ENCODE peak calls at places on chromosomes 6 and 20, in ten cellular contexts. One of them, this sample, is unnamed.
A peak's percentile ranks its signal among the peaks of the same experiment; 100 is the strongest.

GRCh38 chr6:162615016-162615717 is 112.4 kb downstream of the PRKN start:
- DNase-seq in lower lobe of right lung: no peak
- DNase-seq in heart left ventricle: no peak
- DNase-seq in sigmoid colon: no peak
- DNase-seq in astrocyte: no peak
- DNase-seq in Panc1: no peak
- DNase-seq in esophagus squamous epithelium: no peak
- DNase-seq in body of pancreas: peak; percentile 29
- DNase-seq in adrenal gland: peak; percentile 74
- DNase-seq in neural progenitor cell: no peak
- DNase-seq in this sample: no peak

GRCh38 chr6:1321715-1322114 is 9.8 kb downstream of the FOXQ1 start:
- DNase-seq in lower lobe of right lung: no peak
- DNase-seq in heart left ventricle: no peak
- DNase-seq in sigmoid colon: no peak
- DNase-seq in astrocyte: no peak
- DNase-seq in Panc1: no peak
- DNase-seq in esophagus squamous epithelium: no peak
- DNase-seq in body of pancreas: no peak
- DNase-seq in adrenal gland: no peak
- DNase-seq in neural progenitor cell: no peak
- DNase-seq in this sample: no peak

GRCh38 chr6:128319946-128320345 is 200.5 kb downstream of the PTPRK start:
- DNase-seq in lower lobe of right lung: no peak
- DNase-seq in heart left ventricle: no peak
- DNase-seq in sigmoid colon: no peak
- DNase-seq in astrocyte: no peak
- DNase-seq in Panc1: no peak
- DNase-seq in esophagus squamous epithelium: no peak
- DNase-seq in body of pancreas: no peak
- DNase-seq in adrenal gland: no peak
- DNase-seq in neural progenitor cell: no peak
- DNase-seq in this sample: no peak

GRCh38 chr6:27940766-27941165 is 16.3 kb upstream of the OR2B6 start:
- DNase-seq in lower lobe of right lung: no peak
- DNase-seq in heart left ventricle: no peak
- DNase-seq in sigmoid colon: no peak
- DNase-seq in astrocyte: no peak
- DNase-seq in Panc1: no peak
- DNase-seq in esophagus squamous epithelium: no peak
- DNase-seq in body of pancreas: no peak
- DNase-seq in adrenal gland: no peak
- DNase-seq in neural progenitor cell: no peak
- DNase-seq in this sample: no peak

GRCh38 chr20:63441136-63441776 is 31.2 kb downstream of the KCNQ2 start:
- DNase-seq in lower lobe of right lung: no peak
- DNase-seq in heart left ventricle: no peak
- DNase-seq in sigmoid colon: no peak
- DNase-seq in astrocyte: no peak
- DNase-seq in Panc1: no peak
- DNase-seq in esophagus squamous epithelium: no peak
- DNase-seq in body of pancreas: no peak
- DNase-seq in adrenal gland: no peak
- DNase-seq in neural progenitor cell: no peak
- DNase-seq in this sample: no peak

GRCh38 chr20:21719592-21720214 is 14.2 kb downstream of the PAX1 start:
- DNase-seq in lower lobe of right lung: no peak
- DNase-seq in heart left ventricle: no peak
- DNase-seq in sigmoid colon: peak; percentile 82
- DNase-seq in astrocyte: peak; percentile 14
- DNase-seq in Panc1: peak; percentile 45
- DNase-seq in esophagus squamous epithelium: no peak
- DNase-seq in body of pancreas: peak; percentile 55
- DNase-seq in adrenal gland: peak; percentile 63
- DNase-seq in neural progenitor cell: peak; percentile 71
- DNase-seq in this sample: no peak

GRCh38 chr6:112571486-112571885 is 224.4 kb downstream of the RFPL4B start:
- DNase-seq in lower lobe of right lung: no peak
- DNase-seq in heart left ventricle: no peak
- DNase-seq in sigmoid colon: peak; percentile 80
- DNase-seq in astrocyte: peak; percentile 84
- DNase-seq in Panc1: no peak
- DNase-seq in esophagus squamous epithelium: no peak
- DNase-seq in body of pancreas: peak; percentile 35
- DNase-seq in adrenal gland: no peak
- DNase-seq in neural progenitor cell: no peak
- DNase-seq in this sample: no peak

GRCh38 chr6:163579880-163580295 is 165.4 kb downstream of the QKI start:
- DNase-seq in lower lobe of right lung: no peak
- DNase-seq in heart left ventricle: no peak
- DNase-seq in sigmoid colon: no peak
- DNase-seq in astrocyte: peak; percentile 26
- DNase-seq in Panc1: no peak
- DNase-seq in esophagus squamous epithelium: no peak
- DNase-seq in body of pancreas: peak; percentile 19
- DNase-seq in adrenal gland: no peak
- DNase-seq in neural progenitor cell: peak; percentile 39
- DNase-seq in this sample: no peak

GRCh38 chr20:330233-331149 is 5.1 kb downstream of the SOX12 start:
- DNase-seq in lower lobe of right lung: no peak
- DNase-seq in heart left ventricle: no peak
- DNase-seq in sigmoid colon: peak; percentile 78
- DNase-seq in astrocyte: peak; percentile 46
- DNase-seq in Panc1: no peak
- DNase-seq in esophagus squamous epithelium: no peak
- DNase-seq in body of pancreas: peak; percentile 58
- DNase-seq in adrenal gland: peak; percentile 63
- DNase-seq in neural progenitor cell: peak; percentile 87
- DNase-seq in this sample: no peak

GRCh38 chr20:12961725-12962124 is 47.0 kb upstream of the SPTLC3 start:
- DNase-seq in lower lobe of right lung: no peak
- DNase-seq in heart left ventricle: no peak
- DNase-seq in sigmoid colon: no peak
- DNase-seq in astrocyte: no peak
- DNase-seq in Panc1: no peak
- DNase-seq in esophagus squamous epithelium: no peak
- DNase-seq in body of pancreas: no peak
- DNase-seq in adrenal gland: no peak
- DNase-seq in neural progenitor cell: no peak
- DNase-seq in this sample: no peak

GRCh38 chr6:156960525-156960924 is 183.3 kb downstream of the ARID1B start:
- DNase-seq in lower lobe of right lung: no peak
- DNase-seq in heart left ventricle: no peak
- DNase-seq in sigmoid colon: no peak
- DNase-seq in astrocyte: no peak
- DNase-seq in Panc1: no peak
- DNase-seq in esophagus squamous epithelium: no peak
- DNase-seq in body of pancreas: no peak
- DNase-seq in adrenal gland: no peak
- DNase-seq in neural progenitor cell: no peak
- DNase-seq in this sample: no peak

GRCh38 chr6:54515013-54515412 is 206.8 kb downstream of the TINAG start:
- DNase-seq in lower lobe of right lung: no peak
- DNase-seq in heart left ventricle: no peak
- DNase-seq in sigmoid colon: no peak
- DNase-seq in astrocyte: peak; percentile 4
- DNase-seq in Panc1: no peak
- DNase-seq in esophagus squamous epithelium: no peak
- DNase-seq in body of pancreas: no peak
- DNase-seq in adrenal gland: no peak
- DNase-seq in neural progenitor cell: no peak
- DNase-seq in this sample: no peak

GRCh38 chr6:28742668-28743270 is 181.0 kb downstream of the TRIM27 start:
- DNase-seq in lower lobe of right lung: no peak
- DNase-seq in heart left ventricle: no peak
- DNase-seq in sigmoid colon: no peak
- DNase-seq in astrocyte: peak; percentile 30
- DNase-seq in Panc1: no peak
- DNase-seq in esophagus squamous epithelium: no peak
- DNase-seq in body of pancreas: no peak
- DNase-seq in adrenal gland: no peak
- DNase-seq in neural progenitor cell: peak; percentile 72
- DNase-seq in this sample: no peak

GRCh38 chr20:51594206-51594998 is 51.9 kb upstream of the NFATC2 start:
- DNase-seq in lower lobe of right lung: no peak
- DNase-seq in heart left ventricle: no peak
- DNase-seq in sigmoid colon: peak; percentile 77
- DNase-seq in astrocyte: no peak
- DNase-seq in Panc1: no peak
- DNase-seq in esophagus squamous epithelium: no peak
- DNase-seq in body of pancreas: no peak
- DNase-seq in adrenal gland: no peak
- DNase-seq in neural progenitor cell: no peak
- DNase-seq in this sample: no peak

GRCh38 chr20:51591871-51592270 is 49.4 kb upstream of the NFATC2 start:
- DNase-seq in lower lobe of right lung: no peak
- DNase-seq in heart left ventricle: no peak
- DNase-seq in sigmoid colon: no peak
- DNase-seq in astrocyte: no peak
- DNase-seq in Panc1: no peak
- DNase-seq in esophagus squamous epithelium: no peak
- DNase-seq in body of pancreas: no peak
- DNase-seq in adrenal gland: no peak
- DNase-seq in neural progenitor cell: no peak
- DNase-seq in this sample: no peak

GRCh38 chr20:51594999-51595532 is 52.5 kb upstream of the NFATC2 start:
- DNase-seq in lower lobe of right lung: peak; percentile 90
- DNase-seq in heart left ventricle: peak; percentile 92
- DNase-seq in sigmoid colon: peak; percentile 96
- DNase-seq in astrocyte: peak; percentile 65
- DNase-seq in Panc1: peak; percentile 82
- DNase-seq in esophagus squamous epithelium: peak; percentile 46
- DNase-seq in body of pancreas: peak; percentile 85
- DNase-seq in adrenal gland: peak; percentile 91
- DNase-seq in neural progenitor cell: peak; percentile 88
- DNase-seq in this sample: peak; percentile 91

GRCh38 chr20:51592564-51592963 is 50.0 kb upstream of the NFATC2 start:
- DNase-seq in lower lobe of right lung: no peak
- DNase-seq in heart left ventricle: no peak
- DNase-seq in sigmoid colon: no peak
- DNase-seq in astrocyte: no peak
- DNase-seq in Panc1: no peak
- DNase-seq in esophagus squamous epithelium: no peak
- DNase-seq in body of pancreas: no peak
- DNase-seq in adrenal gland: no peak
- DNase-seq in neural progenitor cell: no peak
- DNase-seq in this sample: no peak

DNA sequence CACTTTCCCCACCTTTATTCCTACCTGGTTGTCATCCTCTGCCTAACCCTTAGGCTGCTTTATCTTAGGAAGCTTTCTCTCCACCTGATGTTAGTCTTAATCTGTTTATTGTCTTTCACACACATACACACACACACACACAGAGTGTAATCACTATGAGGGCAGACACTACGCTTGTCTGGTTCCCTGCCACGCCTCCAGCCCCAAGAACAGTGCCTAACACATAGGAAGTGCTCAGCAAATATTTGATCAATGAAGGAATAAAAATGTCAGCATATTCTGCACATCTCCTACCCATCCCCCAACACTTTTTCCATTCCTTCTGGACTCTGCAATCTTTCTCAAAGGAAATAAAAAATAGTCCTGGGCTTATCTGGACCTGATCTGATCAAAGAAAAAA is 51.1 kb upstream of the NFATC2 start:
- DNase-seq in lower lobe of right lung: no peak
- DNase-seq in heart left ventricle: no peak
- DNase-seq in sigmoid colon: no peak
- DNase-seq in astrocyte: no peak
- DNase-seq in Panc1: no peak
- DNase-seq in esophagus squamous epithelium: no peak
- DNase-seq in body of pancreas: no peak
- DNase-seq in adrenal gland: no peak
- DNase-seq in neural progenitor cell: no peak
- DNase-seq in this sample: no peak
- H3K4me1 ChIP-seq in lower lobe of right lung: peaks cover 8% of the 10 kb centered on the region
- H3K4me1 ChIP-seq in heart left ventricle: no peaks in the 10 kb centered on the region
- H3K4me1 ChIP-seq in sigmoid colon: no peaks in the 10 kb centered on the region
- H3K4me1 ChIP-seq in astrocyte: peaks cover 5% of the 10 kb centered on the region
- H3K4me1 ChIP-seq in Panc1: peaks cover 13% of the 10 kb centered on the region
- H3K4me1 ChIP-seq in esophagus squamous epithelium: peaks cover 25% of the 10 kb centered on the region
- H3K4me1 ChIP-seq in body of pancreas: no peaks in the 10 kb centered on the region
- H3K4me1 ChIP-seq in adrenal gland: no peaks in the 10 kb centered on the region
- H3K4me1 ChIP-seq in neural progenitor cell: no peaks in the 10 kb centered on the region
- H3K4me1 ChIP-seq in this sample: peaks cover 10% of the 10 kb centered on the region

GRCh38 chr20:34647737-34648136 is 29.2 kb downstream of the PIGU start:
- DNase-seq in lower lobe of right lung: no peak
- DNase-seq in heart left ventricle: no peak
- DNase-seq in sigmoid colon: no peak
- DNase-seq in astrocyte: no peak
- DNase-seq in Panc1: no peak
- DNase-seq in esophagus squamous epithelium: no peak
- DNase-seq in body of pancreas: no peak
- DNase-seq in adrenal gland: no peak
- DNase-seq in neural progenitor cell: no peak
- DNase-seq in this sample: no peak
- TF ChIP-seq CTCF in lower lobe of right lung: no peak
- TF ChIP-seq CTCF in heart left ventricle: no peak
- TF ChIP-seq CTCF in sigmoid colon: no peak
- TF ChIP-seq CTCF in astrocyte: no peak
- TF ChIP-seq CTCF in Panc1: no peak
- TF ChIP-seq CTCF in esophagus squamous epithelium: no peak
- TF ChIP-seq CTCF in body of pancreas: no peak
- TF ChIP-seq CTCF in adrenal gland: no peak
- TF ChIP-seq CTCF in neural progenitor cell: no peak
- TF ChIP-seq CTCF in this sample: no peak

GRCh38 chr20:59656417-59656816 is 52.1 kb downstream of the PHACTR3 start:
- DNase-seq in lower lobe of right lung: no peak
- DNase-seq in heart left ventricle: no peak
- DNase-seq in sigmoid colon: no peak
- DNase-seq in astrocyte: no peak
- DNase-seq in Panc1: no peak
- DNase-seq in esophagus squamous epithelium: no peak
- DNase-seq in body of pancreas: no peak
- DNase-seq in adrenal gland: no peak
- DNase-seq in neural progenitor cell: no peak
- DNase-seq in this sample: no peak
- H3K9me3 ChIP-seq in lower lobe of right lung: peaks cover 18% of the 10 kb centered on the region
- H3K9me3 ChIP-seq in heart left ventricle: no peaks in the 10 kb centered on the region
- H3K9me3 ChIP-seq in sigmoid colon: peaks cover 2% of the 10 kb centered on the region
- H3K9me3 ChIP-seq in astrocyte: peaks cover 5% of the 10 kb centered on the region
- H3K9me3 ChIP-seq in Panc1: peaks cover 26% of the 10 kb centered on the region
- H3K9me3 ChIP-seq in esophagus squamous epithelium: no peaks in the 10 kb centered on the region
- H3K9me3 ChIP-seq in body of pancreas: peaks cover 5% of the 10 kb centered on the region
- H3K9me3 ChIP-seq in adrenal gland: peaks cover 19% of the 10 kb centered on the region
- H3K9me3 ChIP-seq in neural progenitor cell: peaks cover 30% of the 10 kb centered on the region
- H3K9me3 ChIP-seq in this sample: peaks cover 16% of the 10 kb centered on the region

DNA sequence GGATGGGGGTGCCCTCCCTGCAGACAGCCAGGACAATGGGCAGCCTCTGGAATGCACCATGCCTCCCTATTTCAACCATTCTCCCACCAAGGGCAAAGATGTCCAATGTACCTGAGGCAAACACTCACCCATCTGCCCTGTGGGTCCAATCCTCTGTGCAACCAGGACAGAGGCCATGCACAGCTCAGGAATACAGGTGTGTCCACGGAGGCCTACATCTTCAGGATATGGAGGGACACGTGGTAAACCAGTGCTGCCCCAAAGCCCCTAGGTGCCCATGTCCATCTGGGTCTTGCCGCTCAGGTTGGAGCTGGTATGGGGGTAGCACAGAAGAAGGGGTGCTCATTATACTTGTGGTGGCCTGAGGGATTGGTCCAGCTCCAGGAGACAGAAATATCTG is 20.4 kb upstream of the TAF8 start:
- DNase-seq in lower lobe of right lung: no peak
- DNase-seq in heart left ventricle: no peak
- DNase-seq in sigmoid colon: no peak
- DNase-seq in astrocyte: no peak
- DNase-seq in Panc1: no peak
- DNase-seq in esophagus squamous epithelium: no peak
- DNase-seq in body of pancreas: no peak
- DNase-seq in adrenal gland: no peak
- DNase-seq in neural progenitor cell: no peak
- DNase-seq in this sample: no peak
- H3K4me1 ChIP-seq in lower lobe of right lung: peaks cover 79% of the 10 kb centered on the region
- H3K4me1 ChIP-seq in heart left ventricle: no peaks in the 10 kb centered on the region
- H3K4me1 ChIP-seq in sigmoid colon: no peaks in the 10 kb centered on the region
- H3K4me1 ChIP-seq in astrocyte: peaks cover 12% of the 10 kb centered on the region
- H3K4me1 ChIP-seq in Panc1: no peaks in the 10 kb centered on the region
- H3K4me1 ChIP-seq in esophagus squamous epithelium: peaks cover 45% of the 10 kb centered on the region
- H3K4me1 ChIP-seq in body of pancreas: no peaks in the 10 kb centered on the region
- H3K4me1 ChIP-seq in adrenal gland: peaks cover 44% of the 10 kb centered on the region
- H3K4me1 ChIP-seq in neural progenitor cell: peaks cover 9% of the 10 kb centered on the region
- H3K4me1 ChIP-seq in this sample: peaks cover 60% of the 10 kb centered on the region

This sample was measured in upper lobe of right lung.